ENCODE peak calls at places on chromosomes 6 and 20, in five cellular contexts. J is CD4-positive, CD25-positive, alpha-beta regulatory T cell; D is HFF-Myc; F is NCI-H2029; P is stimulated activated naive CD4-positive, alpha-beta T cell. T is an unnamed sample.

GRCh38 chr6:153231048-153231635 is 100.1 kb upstream of the RGS17 start:
- DNase-seq in J (no peak), D (no peak), F (peak), P (no peak), T (no peak)

GRCh38 chr20:3613821-3614440 is 49.3 kb downstream of the GFRA4 start:
- DNase-seq in J (no peak), D (peak), F (no peak), P (no peak), T (peak)

GRCh38 chr6:21587182-21587924 is 6.2 kb upstream of the SOX4 start:
- DNase-seq in J (peak), D (no peak), F (peak), P (peak), T (no peak)

GRCh38 chr20:57327820-57328219 is 1.8 kb upstream of the SPO11 start:
- DNase-seq in J (no peak), D (no peak), F (no peak), P (no peak), T (no peak)

GRCh38 chr6:42974919-42975505 is 4.0 kb downstream of the PEX6 start:
- DNase-seq in J (no peak), D (no peak), F (no peak), P (no peak), T (no peak)

GRCh38 chr6:11769816-11770545 is 8.6 kb downstream of the ADTRP start:
- DNase-seq in J (no peak), D (no peak), F (peak), P (no peak), T (no peak)

GRCh38 chr6:110874880-110875547 is 429 bp downstream of the AMD1 start:
- DNase-seq in J (no peak), D (no peak), F (peak), P (no peak), T (no peak)

GRCh38 chr20:760751-761417 is 7.4 kb downstream of the SLC52A3 start:
- DNase-seq in J (peak), D (no peak), F (no peak), P (no peak), T (no peak)

GRCh38 chr6:109336221-109336955 is 45.9 kb downstream of the CD164 start:
- DNase-seq in J (no peak), D (no peak), F (peak), P (no peak), T (no peak)

GRCh38 chr20:19223640-19224039 is 11.2 kb downstream of the SLC24A3 start:
- DNase-seq in J (no peak), D (no peak), F (no peak), P (no peak), T (no peak)

GRCh38 chr20:9400371-9401025 is 113.9 kb upstream of the LAMP5 start:
- DNase-seq in J (no peak), D (no peak), F (no peak), P (no peak), T (no peak)

GRCh38 chr6:9126845-9127560 is 691.7 kb upstream of the SLC35B3 start:
- DNase-seq in J (no peak), D (peak), F (no peak), P (no peak), T (no peak)

GRCh38 chr6:154156135-154156948 is 117.3 kb downstream of the OPRM1 start:
- DNase-seq in J (peak), D (no peak), F (peak), P (peak), T (no peak)

GRCh38 chr6:81553246-81553645 is 199.2 kb downstream of the TENT5A start:
- DNase-seq in J (no peak), D (no peak), F (no peak), P (no peak), T (no peak)

GRCh38 chr6:143510991-143511891 is at the start of gene FUCA2:
- DNase-seq in J (peak), D (peak), F (peak), P (peak), T (no peak)

T was measured in SK-N-MC.